ENCODE peak calls at places on chromosomes 3 and 15, in seven cellular contexts. One of them, this sample, is unnamed. For H3K4me1 and H3K9me3, the result is how much of the 10 kb centered on the place peaks cover.

GRCh38 chr15:77440378-77440999 is 19.8 kb downstream of the HMG20A start:
- DNase-seq in uterus: no peak
- DNase-seq in heart right ventricle: no peak
- DNase-seq in A549: peak
- DNase-seq in body of pancreas: no peak
- DNase-seq in tibial nerve: no peak
- DNase-seq in neuronal stem cell: no peak
- DNase-seq in this sample: no peak

GRCh38 chr3:40317061-40317676 is 7.7 kb downstream of the EIF1B start:
- DNase-seq in body of pancreas: peak
- DNase-seq in tibial nerve: no peak
- DNase-seq in A549: peak
- DNase-seq in heart right ventricle: no peak
- DNase-seq in neuronal stem cell: peak
- DNase-seq in uterus: no peak
- DNase-seq in this sample: peak

GRCh38 chr15:32682569-32682968 is 35.2 kb upstream of the GREM1 start:
- DNase-seq in neuronal stem cell: no peak
- DNase-seq in heart right ventricle: no peak
- DNase-seq in body of pancreas: no peak
- DNase-seq in A549: peak
- DNase-seq in tibial nerve: no peak
- DNase-seq in uterus: no peak
- DNase-seq in this sample: no peak

GRCh38 chr3:79602385-79602784 is 165.4 kb downstream of the ROBO1 start:
- DNase-seq in heart right ventricle: no peak
- DNase-seq in tibial nerve: no peak
- DNase-seq in A549: no peak
- DNase-seq in body of pancreas: no peak
- DNase-seq in uterus: no peak
- DNase-seq in neuronal stem cell: no peak
- DNase-seq in this sample: no peak

GRCh38 chr15:52783191-52783829 is 6.8 kb downstream of the ONECUT1 start:
- DNase-seq in A549: no peak
- DNase-seq in tibial nerve: no peak
- DNase-seq in uterus: no peak
- DNase-seq in body of pancreas: peak
- DNase-seq in neuronal stem cell: peak
- DNase-seq in heart right ventricle: no peak
- DNase-seq in this sample: peak

GRCh38 chr3:117665311-117665710 is 955.7 kb downstream of the TUSC7 start:
- DNase-seq in tibial nerve: no peak
- DNase-seq in body of pancreas: peak
- DNase-seq in uterus: no peak
- DNase-seq in A549: no peak
- DNase-seq in heart right ventricle: no peak
- DNase-seq in neuronal stem cell: no peak
- DNase-seq in this sample: no peak

GRCh38 chr3:139185482-139185881 is 140.8 kb upstream of the PRR23C start:
- DNase-seq in tibial nerve: no peak
- DNase-seq in A549: no peak
- DNase-seq in heart right ventricle: no peak
- DNase-seq in neuronal stem cell: no peak
- DNase-seq in body of pancreas: no peak
- DNase-seq in uterus: no peak
- DNase-seq in this sample: no peak

GRCh38 chr3:100830931-100831330 is 121.6 kb downstream of the TFG start:
- DNase-seq in body of pancreas: no peak
- DNase-seq in uterus: no peak
- DNase-seq in heart right ventricle: no peak
- DNase-seq in tibial nerve: no peak
- DNase-seq in neuronal stem cell: no peak
- DNase-seq in A549: no peak
- DNase-seq in this sample: no peak

GRCh38 chr3:180922242-180922641 is 9.8 kb downstream of the FXR1 start:
- DNase-seq in neuronal stem cell: no peak
- DNase-seq in body of pancreas: no peak
- DNase-seq in uterus: no peak
- DNase-seq in heart right ventricle: no peak
- DNase-seq in tibial nerve: no peak
- DNase-seq in A549: no peak
- DNase-seq in this sample: no peak

GRCh38 chr15:23497710-23498111 is 50.7 kb upstream of the GOLGA6L2 start:
- DNase-seq in uterus: no peak
- DNase-seq in A549: peak
- DNase-seq in body of pancreas: peak
- DNase-seq in heart right ventricle: no peak
- DNase-seq in neuronal stem cell: no peak
- DNase-seq in tibial nerve: no peak
- DNase-seq in this sample: no peak

GRCh38 chr3:52831500-52832301 is 1.2 kb upstream of the ITIH4 start:
- DNase-seq in A549: peak
- DNase-seq in uterus: peak
- DNase-seq in body of pancreas: peak
- DNase-seq in heart right ventricle: peak
- DNase-seq in tibial nerve: peak
- DNase-seq in neuronal stem cell: no peak
- DNase-seq in this sample: no peak

GRCh38 chr3:66153961-66154923 is 66.6 kb upstream of the SLC25A26 start:
- DNase-seq in neuronal stem cell: no peak
- DNase-seq in heart right ventricle: peak
- DNase-seq in A549: no peak
- DNase-seq in body of pancreas: no peak
- DNase-seq in tibial nerve: no peak
- DNase-seq in uterus: no peak
- DNase-seq in this sample: no peak

GRCh38 chr15:74427607-74428441 is 5.9 kb downstream of the SEMA7A start:
- DNase-seq in neuronal stem cell: no peak
- DNase-seq in uterus: no peak
- DNase-seq in tibial nerve: no peak
- DNase-seq in heart right ventricle: no peak
- DNase-seq in body of pancreas: no peak
- DNase-seq in A549: no peak
- DNase-seq in this sample: no peak

GRCh38 chr3:122350814-122351418 is 25.9 kb downstream of the CSTA start:
- DNase-seq in A549: no peak
- DNase-seq in body of pancreas: no peak
- DNase-seq in uterus: no peak
- DNase-seq in tibial nerve: no peak
- DNase-seq in heart right ventricle: no peak
- DNase-seq in neuronal stem cell: no peak
- DNase-seq in this sample: no peak

GRCh38 chr3:188974856-188975611 is 196.7 kb upstream of the TPRG1 start:
- DNase-seq in body of pancreas: no peak
- DNase-seq in tibial nerve: no peak
- DNase-seq in A549: no peak
- DNase-seq in uterus: no peak
- DNase-seq in heart right ventricle: no peak
- DNase-seq in neuronal stem cell: no peak
- DNase-seq in this sample: no peak

GRCh38 chr3:4897765-4898453 is 81.3 kb upstream of the BHLHE40 start:
- DNase-seq in uterus: no peak
- DNase-seq in body of pancreas: no peak
- DNase-seq in A549: no peak
- DNase-seq in neuronal stem cell: no peak
- DNase-seq in heart right ventricle: no peak
- DNase-seq in tibial nerve: no peak
- DNase-seq in this sample: no peak

GRCh38 chr15:101210466-101210865 is 41.4 kb downstream of the CHSY1 start:
- DNase-seq in neuronal stem cell: no peak
- DNase-seq in body of pancreas: no peak
- DNase-seq in uterus: no peak
- DNase-seq in heart right ventricle: no peak
- DNase-seq in A549: no peak
- DNase-seq in tibial nerve: no peak
- DNase-seq in this sample: no peak

GRCh38 chr3:69764861-69765260 is 25.6 kb downstream of the MITF start:
- DNase-seq in neuronal stem cell: no peak
- DNase-seq in A549: peak
- DNase-seq in heart right ventricle: no peak
- DNase-seq in uterus: no peak
- DNase-seq in body of pancreas: no peak
- DNase-seq in tibial nerve: no peak
- DNase-seq in this sample: no peak
- H3K4me3 ChIP-seq in neuronal stem cell: no peak
- H3K4me3 ChIP-seq in A549: peak
- H3K4me3 ChIP-seq in heart right ventricle: no peak
- H3K4me3 ChIP-seq in uterus: peak
- H3K4me3 ChIP-seq in body of pancreas: no peak
- H3K4me3 ChIP-seq in tibial nerve: no peak
- H3K4me3 ChIP-seq in this sample: no peak

DNA sequence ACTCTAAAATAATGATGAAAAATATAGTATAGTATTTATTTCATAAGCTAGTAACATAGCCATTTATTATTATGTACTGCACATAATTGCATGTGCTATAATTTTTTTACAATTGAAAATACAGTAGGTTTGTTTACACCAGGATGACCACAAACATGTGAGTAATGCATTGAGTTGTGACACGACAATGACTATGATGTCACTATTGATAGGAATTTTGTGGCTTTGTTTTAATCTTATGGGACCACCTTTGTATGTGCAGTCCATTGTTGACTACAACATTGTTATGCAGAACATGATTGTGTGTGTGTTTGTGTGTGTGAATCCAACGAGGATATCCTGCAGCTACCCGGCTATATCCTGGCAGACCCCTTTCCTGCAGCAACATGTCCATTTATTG is 372.2 kb upstream of the MCTP2 start:
- DNase-seq in tibial nerve: no peak
- DNase-seq in body of pancreas: no peak
- DNase-seq in A549: no peak
- DNase-seq in neuronal stem cell: no peak
- DNase-seq in uterus: no peak
- DNase-seq in heart right ventricle: no peak
- DNase-seq in this sample: no peak
- H3K4me1 ChIP-seq in tibial nerve: under half
- H3K4me1 ChIP-seq in body of pancreas: under half
- H3K4me1 ChIP-seq in A549: under half
- H3K4me1 ChIP-seq in neuronal stem cell: under half
- H3K4me1 ChIP-seq in uterus: under half
- H3K4me1 ChIP-seq in heart right ventricle: under half
- H3K4me1 ChIP-seq in this sample: under half

DNA sequence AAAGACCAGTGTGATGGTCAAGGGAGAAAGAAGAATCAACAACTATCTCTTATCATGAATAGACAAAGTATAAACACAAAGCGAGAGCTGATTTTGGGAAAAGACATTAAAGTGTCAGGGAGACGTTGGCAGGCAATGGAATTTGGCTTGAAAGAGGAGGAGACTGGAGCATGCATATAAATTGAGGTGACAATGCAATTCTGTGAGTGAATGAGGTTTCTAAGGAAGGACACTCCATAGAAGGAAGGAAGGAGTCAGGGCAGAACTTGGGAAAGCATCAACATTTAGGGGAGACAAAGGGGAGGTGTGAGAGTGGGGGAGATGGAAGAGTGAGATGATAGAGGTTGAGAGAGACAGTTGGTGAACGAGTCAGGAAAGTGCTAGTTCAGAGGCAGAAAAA is 543.0 kb upstream of the TBL1XR1 start:
- DNase-seq in uterus: no peak
- DNase-seq in heart right ventricle: no peak
- DNase-seq in body of pancreas: no peak
- DNase-seq in tibial nerve: no peak
- DNase-seq in neuronal stem cell: no peak
- DNase-seq in A549: no peak
- DNase-seq in this sample: no peak
- H3K9me3 ChIP-seq in uterus: under half
- H3K9me3 ChIP-seq in heart right ventricle: under half
- H3K9me3 ChIP-seq in body of pancreas: under half
- H3K9me3 ChIP-seq in tibial nerve: under half
- H3K9me3 ChIP-seq in neuronal stem cell: under half
- H3K9me3 ChIP-seq in A549: under half
- H3K9me3 ChIP-seq in this sample: under half

DNA sequence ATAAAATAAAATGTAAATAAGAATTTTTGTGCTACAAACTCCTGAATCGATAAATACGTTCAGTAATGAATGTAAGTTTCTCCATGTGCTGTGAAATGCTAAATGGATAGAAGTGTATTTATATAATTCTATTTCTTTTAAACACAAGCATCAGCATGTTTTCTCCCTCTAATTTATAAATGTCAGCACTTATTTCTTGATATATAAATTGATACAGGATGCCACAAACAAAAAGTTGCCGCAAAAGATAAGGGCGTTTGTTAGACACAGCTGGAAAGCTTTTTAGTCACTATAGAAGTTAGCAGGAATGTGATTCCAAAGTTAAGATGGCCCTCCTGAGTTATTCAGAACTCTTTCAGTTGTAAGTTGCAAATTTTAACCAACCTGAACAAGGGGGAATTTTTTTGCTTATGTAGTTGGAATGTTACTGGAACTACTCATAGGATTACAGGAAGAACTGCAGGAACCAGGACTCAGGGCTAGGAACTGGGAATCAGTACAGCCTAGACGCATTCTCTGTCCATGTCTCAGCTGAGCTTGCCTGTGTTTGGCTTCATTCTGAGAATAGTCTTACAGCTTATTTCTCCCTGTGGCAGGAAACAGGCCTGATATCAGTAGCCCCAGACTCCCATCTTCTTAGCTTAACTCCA is 166.3 kb downstream of the VGLL4 start:
- DNase-seq in A549: peak
- DNase-seq in uterus: no peak
- DNase-seq in heart right ventricle: no peak
- DNase-seq in neuronal stem cell: no peak
- DNase-seq in tibial nerve: no peak
- DNase-seq in body of pancreas: no peak
- DNase-seq in this sample: no peak
- H3K4me3 ChIP-seq in A549: no peak
- H3K4me3 ChIP-seq in uterus: no peak
- H3K4me3 ChIP-seq in heart right ventricle: no peak
- H3K4me3 ChIP-seq in neuronal stem cell: no peak
- H3K4me3 ChIP-seq in tibial nerve: no peak
- H3K4me3 ChIP-seq in body of pancreas: no peak
- H3K4me3 ChIP-seq in this sample: no peak